ENCODE peak calls at places on chromosomes 4 and X, in seven cellular contexts. One of them, this sample, is unnamed.

GRCh38 chrX:39688576-39689373 is 409.0 kb downstream of the BCOR start:
- DNase-seq in mesenchymal stem cell: peak
- DNase-seq in IMR-90: peak
- DNase-seq in mesendoderm: peak
- DNase-seq in trophoblast cell: peak
- DNase-seq in H9: peak
- DNase-seq in H1: no peak
- DNase-seq in this sample: peak

GRCh38 chr4:71470547-71470946 is 131.7 kb downstream of the SLC4A4 start:
- DNase-seq in mesenchymal stem cell: no peak
- DNase-seq in IMR-90: no peak
- DNase-seq in mesendoderm: no peak
- DNase-seq in trophoblast cell: no peak
- DNase-seq in H9: no peak
- DNase-seq in H1: no peak
- DNase-seq in this sample: no peak

GRCh38 chr4:111562811-111563210 is 582.4 kb upstream of the FAM241A start:
- DNase-seq in mesenchymal stem cell: no peak
- DNase-seq in IMR-90: peak
- DNase-seq in mesendoderm: no peak
- DNase-seq in trophoblast cell: no peak
- DNase-seq in H9: no peak
- DNase-seq in H1: no peak
- DNase-seq in this sample: no peak

GRCh38 chr4:76407440-76408119 is 13.4 kb downstream of the CCDC158 start:
- DNase-seq in mesenchymal stem cell: no peak
- DNase-seq in IMR-90: no peak
- DNase-seq in mesendoderm: no peak
- DNase-seq in trophoblast cell: no peak
- DNase-seq in H9: no peak
- DNase-seq in H1: no peak
- DNase-seq in this sample: no peak

GRCh38 chr4:188053302-188053701 is 56.1 kb downstream of the TRIML2 start:
- DNase-seq in mesenchymal stem cell: no peak
- DNase-seq in IMR-90: no peak
- DNase-seq in mesendoderm: peak
- DNase-seq in trophoblast cell: no peak
- DNase-seq in H9: no peak
- DNase-seq in H1: no peak
- DNase-seq in this sample: no peak

GRCh38 chrX:3549442-3549875 is 164.0 kb downstream of the PRKX start:
- DNase-seq in mesenchymal stem cell: peak
- DNase-seq in IMR-90: peak
- DNase-seq in mesendoderm: no peak
- DNase-seq in trophoblast cell: no peak
- DNase-seq in H9: no peak
- DNase-seq in H1: no peak
- DNase-seq in this sample: no peak

GRCh38 chr4:24488399-24489164 is 95.8 kb downstream of the DHX15 start:
- DNase-seq in mesenchymal stem cell: peak
- DNase-seq in IMR-90: peak
- DNase-seq in mesendoderm: peak
- DNase-seq in trophoblast cell: peak
- DNase-seq in H9: peak
- DNase-seq in H1: no peak
- DNase-seq in this sample: peak

GRCh38 chr4:73593631-73594241 is 26.5 kb downstream of the RASSF6 start:
- DNase-seq in mesenchymal stem cell: peak
- DNase-seq in IMR-90: peak
- DNase-seq in mesendoderm: peak
- DNase-seq in trophoblast cell: peak
- DNase-seq in H9: no peak
- DNase-seq in H1: no peak
- DNase-seq in this sample: no peak

GRCh38 chr4:119300388-119301131 is 21.4 kb downstream of the FABP2 start:
- DNase-seq in mesenchymal stem cell: peak
- DNase-seq in IMR-90: peak
- DNase-seq in mesendoderm: peak
- DNase-seq in trophoblast cell: peak
- DNase-seq in H9: peak
- DNase-seq in H1: peak
- DNase-seq in this sample: peak

GRCh38 chrX:18422325-18422724 is 3.1 kb upstream of the CDKL5 start:
- DNase-seq in mesenchymal stem cell: peak
- DNase-seq in IMR-90: peak
- DNase-seq in mesendoderm: no peak
- DNase-seq in trophoblast cell: no peak
- DNase-seq in H9: no peak
- DNase-seq in H1: no peak
- DNase-seq in this sample: no peak

GRCh38 chr4:179095585-179096228 is 1653.5 kb upstream of the AGA start:
- DNase-seq in mesenchymal stem cell: peak
- DNase-seq in IMR-90: peak
- DNase-seq in mesendoderm: peak
- DNase-seq in trophoblast cell: no peak
- DNase-seq in H9: peak
- DNase-seq in H1: no peak
- DNase-seq in this sample: peak

GRCh38 chr4:14149469-14150030 is 522.0 kb upstream of the BOD1L1 start:
- DNase-seq in mesenchymal stem cell: no peak
- DNase-seq in IMR-90: peak
- DNase-seq in mesendoderm: no peak
- DNase-seq in trophoblast cell: no peak
- DNase-seq in H9: no peak
- DNase-seq in H1: no peak
- DNase-seq in this sample: no peak

GRCh38 chrX:46589977-46590723 is 16.6 kb downstream of the CHST7 start:
- DNase-seq in mesenchymal stem cell: no peak
- DNase-seq in IMR-90: peak
- DNase-seq in mesendoderm: no peak
- DNase-seq in trophoblast cell: no peak
- DNase-seq in H9: no peak
- DNase-seq in H1: no peak
- DNase-seq in this sample: no peak

GRCh38 chrX:35150642-35151239 is 208.1 kb downstream of the FAM47B start:
- DNase-seq in mesenchymal stem cell: no peak
- DNase-seq in IMR-90: no peak
- DNase-seq in mesendoderm: no peak
- DNase-seq in trophoblast cell: no peak
- DNase-seq in H9: no peak
- DNase-seq in H1: no peak
- DNase-seq in this sample: no peak

GRCh38 chr4:7638463-7638862 is 203.7 kb upstream of the PSAPL1 start:
- DNase-seq in mesenchymal stem cell: no peak
- DNase-seq in IMR-90: no peak
- DNase-seq in mesendoderm: no peak
- DNase-seq in trophoblast cell: no peak
- DNase-seq in H9: no peak
- DNase-seq in H1: no peak
- DNase-seq in this sample: no peak

GRCh38 chr4:176753049-176753448 is 39.7 kb downstream of the VEGFC start:
- DNase-seq in mesenchymal stem cell: peak
- DNase-seq in IMR-90: peak
- DNase-seq in mesendoderm: peak
- DNase-seq in trophoblast cell: no peak
- DNase-seq in H9: no peak
- DNase-seq in H1: no peak
- DNase-seq in this sample: no peak

GRCh38 chr4:825969-826330 is at the start of gene CPLX1:
- DNase-seq in mesenchymal stem cell: peak
- DNase-seq in IMR-90: no peak
- DNase-seq in mesendoderm: peak
- DNase-seq in trophoblast cell: no peak
- DNase-seq in H9: no peak
- DNase-seq in H1: no peak
- DNase-seq in this sample: no peak

GRCh38 chrX:13077168-13077567 is 32.7 kb upstream of the FAM9C start:
- DNase-seq in mesenchymal stem cell: peak
- DNase-seq in IMR-90: peak
- DNase-seq in mesendoderm: no peak
- DNase-seq in trophoblast cell: no peak
- DNase-seq in H9: no peak
- DNase-seq in H1: no peak
- DNase-seq in this sample: no peak

GRCh38 chr4:165580379-165580905 is 201.6 kb downstream of the CPE start:
- DNase-seq in mesenchymal stem cell: peak
- DNase-seq in IMR-90: no peak
- DNase-seq in mesendoderm: peak
- DNase-seq in trophoblast cell: peak
- DNase-seq in H9: no peak
- DNase-seq in H1: no peak
- DNase-seq in this sample: no peak

GRCh38 chr4:167897116-167897515 is 195.2 kb upstream of the ANXA10 start:
- DNase-seq in mesenchymal stem cell: peak
- DNase-seq in IMR-90: peak
- DNase-seq in mesendoderm: peak
- DNase-seq in trophoblast cell: peak
- DNase-seq in H9: peak
- DNase-seq in H1: peak
- DNase-seq in this sample: peak

GRCh38 chrX:20128678-20129077 is 12.0 kb upstream of the MAP7D2 start:
- DNase-seq in mesenchymal stem cell: no peak
- DNase-seq in IMR-90: no peak
- DNase-seq in mesendoderm: no peak
- DNase-seq in trophoblast cell: no peak
- DNase-seq in H9: no peak
- DNase-seq in H1: no peak
- DNase-seq in this sample: no peak

GRCh38 chr4:89283226-89283974 is 24.2 kb downstream of the GPRIN3 start:
- DNase-seq in mesenchymal stem cell: peak
- DNase-seq in IMR-90: no peak
- DNase-seq in mesendoderm: peak
- DNase-seq in trophoblast cell: peak
- DNase-seq in H9: no peak
- DNase-seq in H1: no peak
- DNase-seq in this sample: no peak

GRCh38 chrX:115449742-115450141 is 111.2 kb upstream of the PLS3 start:
- DNase-seq in mesenchymal stem cell: peak
- DNase-seq in IMR-90: no peak
- DNase-seq in mesendoderm: no peak
- DNase-seq in trophoblast cell: no peak
- DNase-seq in H9: no peak
- DNase-seq in H1: no peak
- DNase-seq in this sample: no peak

GRCh38 chr4:1215347-1216075 is 33.4 kb downstream of the CTBP1 start:
- DNase-seq in mesenchymal stem cell: no peak
- DNase-seq in IMR-90: no peak
- DNase-seq in mesendoderm: no peak
- DNase-seq in trophoblast cell: no peak
- DNase-seq in H9: no peak
- DNase-seq in H1: no peak
- DNase-seq in this sample: no peak

GRCh38 chr4:66000500-66001117 is 330.3 kb upstream of the EPHA5 start:
- DNase-seq in mesenchymal stem cell: no peak
- DNase-seq in IMR-90: no peak
- DNase-seq in mesendoderm: no peak
- DNase-seq in trophoblast cell: no peak
- DNase-seq in H9: no peak
- DNase-seq in H1: no peak
- DNase-seq in this sample: no peak

GRCh38 chrX:139949703-139950102 is 15.6 kb downstream of the CXorf66 start:
- DNase-seq in mesenchymal stem cell: no peak
- DNase-seq in IMR-90: no peak
- DNase-seq in mesendoderm: peak
- DNase-seq in trophoblast cell: no peak
- DNase-seq in H9: peak
- DNase-seq in H1: no peak
- DNase-seq in this sample: no peak
- H2BK5ac ChIP-seq in mesenchymal stem cell: no peak
- H2BK5ac ChIP-seq in IMR-90: no peak
- H2BK5ac ChIP-seq in mesendoderm: no peak
- H2BK5ac ChIP-seq in trophoblast cell: no peak
- H2BK5ac ChIP-seq in H9: no peak
- H2BK5ac ChIP-seq in H1: no peak
- H2BK5ac ChIP-seq in this sample: no peak

DNA sequence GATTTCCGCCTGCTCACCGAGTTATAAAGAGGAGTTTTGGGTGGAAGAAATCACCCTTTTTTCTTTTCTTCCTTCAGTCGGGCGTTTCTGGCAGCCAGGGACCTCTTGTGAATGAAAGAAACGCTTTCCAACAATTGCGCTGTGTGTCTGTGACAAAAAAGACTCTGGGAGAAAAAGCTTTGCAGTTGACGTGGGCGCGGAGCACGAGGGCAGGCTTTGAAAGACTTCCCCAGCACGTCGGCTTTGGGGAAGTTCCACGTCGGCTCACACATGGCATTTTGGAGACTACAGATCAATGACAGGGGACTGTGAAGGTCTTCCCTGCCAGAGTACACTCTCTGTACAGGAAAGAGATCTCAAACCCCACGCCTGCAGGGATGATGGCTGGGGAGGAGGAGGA is 135.3 kb downstream of the CRLF2 start:
- DNase-seq in mesenchymal stem cell: no peak
- DNase-seq in IMR-90: no peak
- DNase-seq in mesendoderm: no peak
- DNase-seq in trophoblast cell: no peak
- DNase-seq in H9: no peak
- DNase-seq in H1: no peak
- DNase-seq in this sample: no peak
- H2BK5ac ChIP-seq in mesenchymal stem cell: no peak
- H2BK5ac ChIP-seq in IMR-90: no peak
- H2BK5ac ChIP-seq in mesendoderm: no peak
- H2BK5ac ChIP-seq in trophoblast cell: no peak
- H2BK5ac ChIP-seq in H9: no peak
- H2BK5ac ChIP-seq in H1: no peak
- H2BK5ac ChIP-seq in this sample: no peak

DNA sequence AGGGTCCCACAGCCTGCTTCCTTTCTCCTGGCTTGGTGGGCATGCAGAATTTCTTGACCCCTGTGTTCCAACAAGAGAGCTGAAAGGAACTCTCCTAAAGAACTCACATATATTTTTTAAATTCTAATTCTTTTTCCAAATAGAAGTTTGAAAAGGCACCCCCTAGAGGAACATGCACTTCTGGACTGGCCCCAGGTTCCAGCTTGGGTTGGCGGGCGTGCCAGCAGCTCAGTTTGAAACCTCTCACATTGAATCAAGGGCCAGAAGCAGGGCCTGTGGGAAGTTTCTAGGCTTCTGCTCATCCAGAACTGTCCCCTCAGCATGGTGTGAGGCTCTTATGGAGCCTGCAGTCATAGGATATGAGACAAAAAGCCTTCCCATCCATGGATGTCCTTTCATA is 132.6 kb downstream of the ATG4A start:
- DNase-seq in mesenchymal stem cell: no peak
- DNase-seq in IMR-90: no peak
- DNase-seq in mesendoderm: no peak
- DNase-seq in trophoblast cell: no peak
- DNase-seq in H9: no peak
- DNase-seq in H1: no peak
- DNase-seq in this sample: no peak
- H2BK5ac ChIP-seq in mesenchymal stem cell: peak
- H2BK5ac ChIP-seq in IMR-90: no peak
- H2BK5ac ChIP-seq in mesendoderm: no peak
- H2BK5ac ChIP-seq in trophoblast cell: no peak
- H2BK5ac ChIP-seq in H9: no peak
- H2BK5ac ChIP-seq in H1: no peak
- H2BK5ac ChIP-seq in this sample: no peak

DNA sequence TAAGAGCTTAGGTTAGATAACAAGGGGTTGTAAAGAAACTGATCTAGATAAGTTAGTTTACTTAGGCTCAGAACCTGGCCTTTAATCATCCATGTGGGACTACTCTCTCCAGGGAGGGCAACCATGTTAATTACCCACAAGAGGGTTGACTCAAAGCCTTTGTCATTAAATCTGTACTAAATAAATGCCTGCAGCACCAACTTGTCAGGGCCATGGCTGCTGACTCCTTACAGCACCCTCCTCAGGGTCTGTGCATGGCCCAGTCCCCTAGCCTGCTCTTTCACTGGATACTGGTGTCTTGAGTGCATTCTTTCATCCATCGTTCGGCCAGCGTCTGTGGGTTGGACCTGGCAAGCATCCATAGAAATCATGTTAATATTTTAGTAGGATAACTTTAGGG is 34.7 kb downstream of the CASP3 start:
- DNase-seq in mesenchymal stem cell: no peak
- DNase-seq in IMR-90: no peak
- DNase-seq in mesendoderm: no peak
- DNase-seq in trophoblast cell: no peak
- DNase-seq in H9: no peak
- DNase-seq in H1: no peak
- DNase-seq in this sample: no peak
- H2BK5ac ChIP-seq in mesenchymal stem cell: no peak
- H2BK5ac ChIP-seq in IMR-90: no peak
- H2BK5ac ChIP-seq in mesendoderm: no peak
- H2BK5ac ChIP-seq in trophoblast cell: no peak
- H2BK5ac ChIP-seq in H9: no peak
- H2BK5ac ChIP-seq in H1: no peak
- H2BK5ac ChIP-seq in this sample: no peak